ENCODE peak calls at places on chromosomes 4 and X, in four cellular contexts. One of them, this sample, is unnamed.

GRCh38 chr4:16261313-16261878 is 35.1 kb upstream of the TAPT1 start:
- DNase-seq in K562: no peak
- DNase-seq in HepG2: no peak
- DNase-seq in HEK293T: no peak
- DNase-seq in this sample: no peak

GRCh38 chr4:118883861-118884260 is 4.8 kb upstream of the SYNPO2 start:
- DNase-seq in K562: no peak
- DNase-seq in HepG2: no peak
- DNase-seq in HEK293T: no peak
- DNase-seq in this sample: no peak

GRCh38 chrX:46444011-46444410 is 101.2 kb downstream of the ZNF674 start:
- DNase-seq in K562: no peak
- DNase-seq in HepG2: peak
- DNase-seq in HEK293T: no peak
- DNase-seq in this sample: no peak

GRCh38 chrX:40414335-40414734 is 166.4 kb upstream of the ATP6AP2 start:
- DNase-seq in K562: no peak
- DNase-seq in HepG2: no peak
- DNase-seq in HEK293T: no peak
- DNase-seq in this sample: no peak

GRCh38 chrX:69506617-69507499 is 2.7 kb downstream of the NALF2 start:
- DNase-seq in K562: no peak
- DNase-seq in HepG2: no peak
- DNase-seq in HEK293T: no peak
- DNase-seq in this sample: no peak

GRCh38 chr4:141719585-141719984 is 83.2 kb downstream of the IL15 start:
- DNase-seq in K562: no peak
- DNase-seq in HepG2: no peak
- DNase-seq in HEK293T: no peak
- DNase-seq in this sample: no peak

GRCh38 chr4:88244821-88245579 is 39.4 kb downstream of the PPM1K start:
- DNase-seq in K562: no peak
- DNase-seq in HepG2: no peak
- DNase-seq in HEK293T: no peak
- DNase-seq in this sample: no peak

GRCh38 chrX:2828404-2829065 is at the start of gene GYG2:
- DNase-seq in K562: peak
- DNase-seq in HepG2: peak
- DNase-seq in HEK293T: peak
- DNase-seq in this sample: peak

GRCh38 chr4:76447326-76447954 is 12.4 kb downstream of the SHROOM3 start:
- DNase-seq in K562: no peak
- DNase-seq in HepG2: no peak
- DNase-seq in HEK293T: no peak
- DNase-seq in this sample: no peak

GRCh38 chr4:181874582-181874981 is 368.6 kb upstream of the TENM3 start:
- DNase-seq in K562: no peak
- DNase-seq in HepG2: no peak
- DNase-seq in HEK293T: no peak
- DNase-seq in this sample: no peak

GRCh38 chrX:69293776-69294601 is 128.7 kb upstream of the PJA1 start:
- DNase-seq in K562: no peak
- DNase-seq in HepG2: no peak
- DNase-seq in HEK293T: no peak
- DNase-seq in this sample: no peak

GRCh38 chr4:152464030-152464823 is 71.7 kb downstream of the FBXW7 start:
- DNase-seq in K562: no peak
- DNase-seq in HepG2: no peak
- DNase-seq in HEK293T: no peak
- DNase-seq in this sample: no peak

GRCh38 chr4:185390941-185391340 is 4.8 kb downstream of the LRP2BP start:
- DNase-seq in K562: no peak
- DNase-seq in HepG2: no peak
- DNase-seq in HEK293T: no peak
- DNase-seq in this sample: no peak

GRCh38 chrX:39445336-39445735 is 644.1 kb downstream of the MID1IP1 start:
- DNase-seq in K562: peak
- DNase-seq in HepG2: no peak
- DNase-seq in HEK293T: peak
- DNase-seq in this sample: peak

GRCh38 chrX:51893931-51894696 is 691 bp downstream of the MAGED1 start:
- DNase-seq in K562: no peak
- DNase-seq in HepG2: no peak
- DNase-seq in HEK293T: peak
- DNase-seq in this sample: peak

GRCh38 chr4:174406416-174406815 is 115.9 kb downstream of the HPGD start:
- DNase-seq in K562: no peak
- DNase-seq in HepG2: no peak
- DNase-seq in HEK293T: no peak
- DNase-seq in this sample: no peak

DNA sequence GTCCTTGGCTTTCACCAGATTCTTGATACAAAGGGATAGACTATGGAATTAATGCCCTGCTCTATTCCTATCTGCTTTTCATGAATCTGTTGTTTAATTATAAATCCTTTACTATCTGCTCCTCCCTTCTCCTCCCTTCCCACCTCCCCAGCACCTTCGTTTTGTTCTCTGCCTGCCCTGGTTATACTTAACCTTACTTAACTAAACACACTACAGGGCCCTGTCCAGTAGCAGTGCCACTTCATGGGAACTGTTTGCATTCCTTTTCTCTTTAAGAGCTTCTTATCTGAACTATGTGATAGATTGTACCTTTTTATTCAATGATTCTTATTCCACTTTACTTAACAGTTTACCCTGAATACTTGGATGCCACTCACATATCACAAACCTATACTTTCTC is 830 bp downstream of the HOPX start:
- DNase-seq in K562: no peak
- DNase-seq in HepG2: no peak
- DNase-seq in HEK293T: no peak
- DNase-seq in this sample: no peak
- TF ChIP-seq ELF4 in K562: no peak
- TF ChIP-seq ELF4 in HepG2: no peak
- TF ChIP-seq ELF4 in HEK293T: no peak
- TF ChIP-seq ELF4 in this sample: no peak

GRCh38 chr4:183908284-183908683 is 3.2 kb downstream of the STOX2 start:
- DNase-seq in K562: no peak
- DNase-seq in HepG2: no peak
- DNase-seq in HEK293T: no peak
- DNase-seq in this sample: no peak
- TF ChIP-seq ELF4 in K562: no peak
- TF ChIP-seq ELF4 in HepG2: no peak
- TF ChIP-seq ELF4 in HEK293T: no peak
- TF ChIP-seq ELF4 in this sample: no peak

GRCh38 chr4:17494258-17494657 is 17.6 kb downstream of the QDPR start:
- DNase-seq in K562: peak
- DNase-seq in HepG2: no peak
- DNase-seq in HEK293T: no peak
- DNase-seq in this sample: no peak
- TF ChIP-seq ELF4 in K562: no peak
- TF ChIP-seq ELF4 in HepG2: no peak
- TF ChIP-seq ELF4 in HEK293T: no peak
- TF ChIP-seq ELF4 in this sample: no peak

GRCh38 chr4:6196324-6196723 is 4.0 kb downstream of the JAKMIP1 start:
- DNase-seq in K562: no peak
- DNase-seq in HepG2: no peak
- DNase-seq in HEK293T: no peak
- DNase-seq in this sample: no peak

GRCh38 chr4:6194458-6195195 is 5.7 kb downstream of the JAKMIP1 start:
- DNase-seq in K562: no peak
- DNase-seq in HepG2: no peak
- DNase-seq in HEK293T: no peak
- DNase-seq in this sample: no peak

GRCh38 chr4:6196871-6197270 is 3.5 kb downstream of the JAKMIP1 start:
- DNase-seq in K562: no peak
- DNase-seq in HepG2: no peak
- DNase-seq in HEK293T: no peak
- DNase-seq in this sample: no peak

GRCh38 chr4:6197433-6198174 is 2.7 kb downstream of the JAKMIP1 start:
- DNase-seq in K562: no peak
- DNase-seq in HepG2: no peak
- DNase-seq in HEK293T: no peak
- DNase-seq in this sample: no peak

DNA sequence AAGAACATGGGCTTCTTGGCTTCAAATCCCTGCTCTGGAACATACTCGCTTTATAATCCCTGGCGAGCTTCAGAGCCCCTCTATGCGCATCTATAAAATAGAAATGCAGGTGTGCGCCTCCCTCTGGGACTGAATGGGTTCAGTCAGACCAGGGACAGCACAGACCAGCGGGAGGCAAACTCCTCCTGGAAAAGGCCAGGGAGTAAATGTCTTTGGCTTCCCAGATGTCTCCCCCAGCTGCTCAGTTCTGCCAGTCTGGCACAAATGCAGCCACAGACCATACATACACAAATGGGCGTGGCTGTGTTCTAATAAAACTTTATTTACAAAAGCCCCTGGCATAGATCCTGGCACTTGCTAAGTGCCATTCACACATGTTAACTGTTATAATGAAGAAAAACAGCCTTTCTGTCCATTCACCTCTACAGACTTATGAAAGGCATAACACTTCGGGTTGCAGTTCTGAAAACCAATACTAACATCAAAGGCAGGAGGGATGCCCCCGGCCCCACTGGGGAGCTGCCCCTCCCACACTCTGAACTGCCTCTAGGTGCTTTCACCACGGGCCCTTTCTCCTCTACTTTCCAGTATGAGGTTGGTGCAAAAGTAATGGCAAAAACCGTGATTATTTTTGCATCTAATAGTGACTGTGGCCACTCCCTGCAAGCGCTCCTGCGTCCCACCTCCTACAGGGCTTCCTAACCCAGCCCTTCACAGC is 4.6 kb downstream of the JAKMIP1 start:
- DNase-seq in K562: no peak
- DNase-seq in HepG2: no peak
- DNase-seq in HEK293T: no peak
- DNase-seq in this sample: peak
- TF ChIP-seq ELF4 in K562: no peak
- TF ChIP-seq ELF4 in HepG2: no peak
- TF ChIP-seq ELF4 in HEK293T: no peak
- TF ChIP-seq ELF4 in this sample: no peak